ENCODE peak calls at places on chromosomes 7 and 10, in ten cellular contexts. One of them, this sample, is unnamed.

GRCh38 chr10:130820880-130821482 is 490.5 kb downstream of the TCERG1L start:
- DNase-seq in AG08395: no peak
- DNase-seq in ELR: no peak
- DNase-seq in epithelial cell of esophagus: no peak
- DNase-seq in activated naive CD4-positive, alpha-beta T cell: no peak
- DNase-seq in mesendoderm: no peak
- DNase-seq in NT2/D1: no peak
- DNase-seq in uterus: no peak
- DNase-seq in midbrain: no peak
- DNase-seq in COR-L47: no peak
- DNase-seq in this sample: no peak

GRCh38 chr7:141158562-141158961 is 84.7 kb downstream of the TMEM178B start:
- DNase-seq in AG08395: peak; percentile 61
- DNase-seq in ELR: peak; percentile 96
- DNase-seq in epithelial cell of esophagus: peak; percentile 51
- DNase-seq in activated naive CD4-positive, alpha-beta T cell: no peak
- DNase-seq in mesendoderm: peak; percentile 82
- DNase-seq in NT2/D1: peak; percentile 40
- DNase-seq in uterus: no peak
- DNase-seq in midbrain: no peak
- DNase-seq in COR-L47: no peak
- DNase-seq in this sample: peak; percentile 90

GRCh38 chr10:102240467-102241036 is 760 bp downstream of the PITX3 start:
- DNase-seq in AG08395: no peak
- DNase-seq in ELR: peak; percentile 34
- DNase-seq in epithelial cell of esophagus: no peak
- DNase-seq in activated naive CD4-positive, alpha-beta T cell: no peak
- DNase-seq in mesendoderm: no peak
- DNase-seq in NT2/D1: no peak
- DNase-seq in uterus: peak; percentile 22
- DNase-seq in midbrain: no peak
- DNase-seq in COR-L47: no peak
- DNase-seq in this sample: no peak

GRCh38 chr10:128915630-128916029 is 551.4 kb upstream of the MGMT start:
- DNase-seq in AG08395: no peak
- DNase-seq in ELR: no peak
- DNase-seq in epithelial cell of esophagus: no peak
- DNase-seq in activated naive CD4-positive, alpha-beta T cell: no peak
- DNase-seq in mesendoderm: no peak
- DNase-seq in NT2/D1: no peak
- DNase-seq in uterus: no peak
- DNase-seq in midbrain: no peak
- DNase-seq in COR-L47: no peak
- DNase-seq in this sample: no peak

GRCh38 chr7:131436384-131436783 is 108.7 kb downstream of the MKLN1 start:
- DNase-seq in AG08395: no peak
- DNase-seq in ELR: no peak
- DNase-seq in epithelial cell of esophagus: no peak
- DNase-seq in activated naive CD4-positive, alpha-beta T cell: no peak
- DNase-seq in mesendoderm: no peak
- DNase-seq in NT2/D1: no peak
- DNase-seq in uterus: no peak
- DNase-seq in midbrain: no peak
- DNase-seq in COR-L47: no peak
- DNase-seq in this sample: no peak

GRCh38 chr10:100656479-100656878 is 88.9 kb upstream of the PAX2 start:
- DNase-seq in AG08395: peak; percentile 25
- DNase-seq in ELR: no peak
- DNase-seq in epithelial cell of esophagus: peak; percentile 85
- DNase-seq in activated naive CD4-positive, alpha-beta T cell: no peak
- DNase-seq in mesendoderm: no peak
- DNase-seq in NT2/D1: no peak
- DNase-seq in uterus: no peak
- DNase-seq in midbrain: no peak
- DNase-seq in COR-L47: no peak
- DNase-seq in this sample: peak; percentile 72

GRCh38 chr7:98387544-98388226 is 13.2 kb downstream of the BAIAP2L1 start:
- DNase-seq in AG08395: no peak
- DNase-seq in ELR: no peak
- DNase-seq in epithelial cell of esophagus: no peak
- DNase-seq in activated naive CD4-positive, alpha-beta T cell: no peak
- DNase-seq in mesendoderm: no peak
- DNase-seq in NT2/D1: no peak
- DNase-seq in uterus: no peak
- DNase-seq in midbrain: no peak
- DNase-seq in COR-L47: peak; percentile 41
- DNase-seq in this sample: no peak

GRCh38 chr10:4708123-4708759 is 117.8 kb upstream of the AKR1E2 start:
- DNase-seq in AG08395: no peak
- DNase-seq in ELR: no peak
- DNase-seq in epithelial cell of esophagus: no peak
- DNase-seq in activated naive CD4-positive, alpha-beta T cell: no peak
- DNase-seq in mesendoderm: peak; percentile 66
- DNase-seq in NT2/D1: peak; percentile 15
- DNase-seq in uterus: no peak
- DNase-seq in midbrain: no peak
- DNase-seq in COR-L47: no peak
- DNase-seq in this sample: peak; percentile 12

GRCh38 chr7:151599401-151600227 is 79.9 kb upstream of the RHEB start:
- DNase-seq in AG08395: peak; percentile 96
- DNase-seq in ELR: peak; percentile 96
- DNase-seq in epithelial cell of esophagus: peak; percentile 71
- DNase-seq in activated naive CD4-positive, alpha-beta T cell: no peak
- DNase-seq in mesendoderm: peak; percentile 87
- DNase-seq in NT2/D1: peak; percentile 13
- DNase-seq in uterus: peak; percentile 63
- DNase-seq in midbrain: no peak
- DNase-seq in COR-L47: no peak
- DNase-seq in this sample: peak; percentile 87

GRCh38 chr7:105934577-105935185 is 28.4 kb upstream of the CDHR3 start:
- DNase-seq in AG08395: peak; percentile 62
- DNase-seq in ELR: peak; percentile 50
- DNase-seq in epithelial cell of esophagus: no peak
- DNase-seq in activated naive CD4-positive, alpha-beta T cell: no peak
- DNase-seq in mesendoderm: peak; percentile 80
- DNase-seq in NT2/D1: peak; percentile 36
- DNase-seq in uterus: no peak
- DNase-seq in midbrain: peak; percentile 36
- DNase-seq in COR-L47: peak; percentile 51
- DNase-seq in this sample: peak; percentile 47

GRCh38 chr10:31650010-31650409 is 278.6 kb downstream of the ARHGAP12 start:
- DNase-seq in AG08395: peak; percentile 87
- DNase-seq in ELR: peak; percentile 87
- DNase-seq in epithelial cell of esophagus: peak; percentile 19
- DNase-seq in activated naive CD4-positive, alpha-beta T cell: no peak
- DNase-seq in mesendoderm: no peak
- DNase-seq in NT2/D1: no peak
- DNase-seq in uterus: peak; percentile 90
- DNase-seq in midbrain: no peak
- DNase-seq in COR-L47: no peak
- DNase-seq in this sample: peak; percentile 71

GRCh38 chr10:3235996-3236510 is 63.5 kb upstream of the PITRM1 start:
- DNase-seq in AG08395: no peak
- DNase-seq in ELR: no peak
- DNase-seq in epithelial cell of esophagus: no peak
- DNase-seq in activated naive CD4-positive, alpha-beta T cell: no peak
- DNase-seq in mesendoderm: no peak
- DNase-seq in NT2/D1: no peak
- DNase-seq in uterus: no peak
- DNase-seq in midbrain: no peak
- DNase-seq in COR-L47: no peak
- DNase-seq in this sample: no peak

GRCh38 chr10:52897162-52897561 is 124.6 kb upstream of the MBL2 start:
- DNase-seq in AG08395: no peak
- DNase-seq in ELR: no peak
- DNase-seq in epithelial cell of esophagus: peak; percentile 81
- DNase-seq in activated naive CD4-positive, alpha-beta T cell: no peak
- DNase-seq in mesendoderm: no peak
- DNase-seq in NT2/D1: no peak
- DNase-seq in uterus: no peak
- DNase-seq in midbrain: no peak
- DNase-seq in COR-L47: no peak
- DNase-seq in this sample: peak; percentile 13

GRCh38 chr10:12077580-12078180 is 8.9 kb downstream of the DHTKD1 start:
- DNase-seq in AG08395: no peak
- DNase-seq in ELR: no peak
- DNase-seq in epithelial cell of esophagus: no peak
- DNase-seq in activated naive CD4-positive, alpha-beta T cell: no peak
- DNase-seq in mesendoderm: no peak
- DNase-seq in NT2/D1: no peak
- DNase-seq in uterus: no peak
- DNase-seq in midbrain: peak; percentile 2
- DNase-seq in COR-L47: no peak
- DNase-seq in this sample: no peak

GRCh38 chr10:63977329-63977923 is 456.2 kb downstream of the REEP3 start:
- DNase-seq in AG08395: peak; percentile 54
- DNase-seq in ELR: peak; percentile 32
- DNase-seq in epithelial cell of esophagus: peak; percentile 61
- DNase-seq in activated naive CD4-positive, alpha-beta T cell: no peak
- DNase-seq in mesendoderm: peak; percentile 84
- DNase-seq in NT2/D1: peak; percentile 60
- DNase-seq in uterus: no peak
- DNase-seq in midbrain: peak; percentile 38
- DNase-seq in COR-L47: peak; percentile 60
- DNase-seq in this sample: peak; percentile 71

GRCh38 chr7:4835398-4836205 is 26.2 kb downstream of the PAPOLB start:
- DNase-seq in AG08395: no peak
- DNase-seq in ELR: no peak
- DNase-seq in epithelial cell of esophagus: no peak
- DNase-seq in activated naive CD4-positive, alpha-beta T cell: no peak
- DNase-seq in mesendoderm: no peak
- DNase-seq in NT2/D1: no peak
- DNase-seq in uterus: no peak
- DNase-seq in midbrain: no peak
- DNase-seq in COR-L47: no peak
- DNase-seq in this sample: no peak

GRCh38 chr10:124586142-124586541 is 124.5 kb downstream of the LHPP start:
- DNase-seq in AG08395: no peak
- DNase-seq in ELR: no peak
- DNase-seq in epithelial cell of esophagus: no peak
- DNase-seq in activated naive CD4-positive, alpha-beta T cell: no peak
- DNase-seq in mesendoderm: no peak
- DNase-seq in NT2/D1: no peak
- DNase-seq in uterus: no peak
- DNase-seq in midbrain: no peak
- DNase-seq in COR-L47: no peak
- DNase-seq in this sample: no peak

GRCh38 chr10:32332299-32332750 is 14.6 kb downstream of the EPC1 start:
- DNase-seq in AG08395: no peak
- DNase-seq in ELR: no peak
- DNase-seq in epithelial cell of esophagus: peak; percentile 45
- DNase-seq in activated naive CD4-positive, alpha-beta T cell: peak; percentile 19
- DNase-seq in mesendoderm: no peak
- DNase-seq in NT2/D1: no peak
- DNase-seq in uterus: no peak
- DNase-seq in midbrain: no peak
- DNase-seq in COR-L47: no peak
- DNase-seq in this sample: no peak

GRCh38 chr10:114613237-114613979 is 44.7 kb downstream of the ABLIM1 start:
- DNase-seq in AG08395: no peak
- DNase-seq in ELR: no peak
- DNase-seq in epithelial cell of esophagus: peak; percentile 48
- DNase-seq in activated naive CD4-positive, alpha-beta T cell: no peak
- DNase-seq in mesendoderm: no peak
- DNase-seq in NT2/D1: no peak
- DNase-seq in uterus: no peak
- DNase-seq in midbrain: no peak
- DNase-seq in COR-L47: no peak
- DNase-seq in this sample: no peak

GRCh38 chr7:70434376-70434775 is 697.6 kb upstream of the GALNT17 start:
- DNase-seq in AG08395: peak; percentile 4
- DNase-seq in ELR: no peak
- DNase-seq in epithelial cell of esophagus: peak; percentile 38
- DNase-seq in activated naive CD4-positive, alpha-beta T cell: no peak
- DNase-seq in mesendoderm: no peak
- DNase-seq in NT2/D1: no peak
- DNase-seq in uterus: no peak
- DNase-seq in midbrain: no peak
- DNase-seq in COR-L47: peak; percentile 41
- DNase-seq in this sample: no peak

GRCh38 chr7:106277976-106278375 is 6.8 kb downstream of the NAMPT start:
- DNase-seq in AG08395: no peak
- DNase-seq in ELR: peak; percentile 24
- DNase-seq in epithelial cell of esophagus: no peak
- DNase-seq in activated naive CD4-positive, alpha-beta T cell: no peak
- DNase-seq in mesendoderm: no peak
- DNase-seq in NT2/D1: no peak
- DNase-seq in uterus: no peak
- DNase-seq in midbrain: no peak
- DNase-seq in COR-L47: no peak
- DNase-seq in this sample: no peak

GRCh38 chr7:87310790-87311419 is 34.6 kb upstream of the CROT start:
- DNase-seq in AG08395: no peak
- DNase-seq in ELR: peak; percentile 48
- DNase-seq in epithelial cell of esophagus: no peak
- DNase-seq in activated naive CD4-positive, alpha-beta T cell: no peak
- DNase-seq in mesendoderm: no peak
- DNase-seq in NT2/D1: no peak
- DNase-seq in uterus: no peak
- DNase-seq in midbrain: no peak
- DNase-seq in COR-L47: no peak
- DNase-seq in this sample: no peak

GRCh38 chr7:922334-923107 is 32.0 kb downstream of the ADAP1 start:
- DNase-seq in AG08395: no peak
- DNase-seq in ELR: no peak
- DNase-seq in epithelial cell of esophagus: no peak
- DNase-seq in activated naive CD4-positive, alpha-beta T cell: no peak
- DNase-seq in mesendoderm: no peak
- DNase-seq in NT2/D1: no peak
- DNase-seq in uterus: peak; percentile 13
- DNase-seq in midbrain: no peak
- DNase-seq in COR-L47: no peak
- DNase-seq in this sample: no peak

GRCh38 chr10:93468532-93469213 is 13.5 kb downstream of the MYOF start:
- DNase-seq in AG08395: peak; percentile 88
- DNase-seq in ELR: peak; percentile 98
- DNase-seq in epithelial cell of esophagus: peak; percentile 92
- DNase-seq in activated naive CD4-positive, alpha-beta T cell: no peak
- DNase-seq in mesendoderm: peak; percentile 75
- DNase-seq in NT2/D1: no peak
- DNase-seq in uterus: peak; percentile 50
- DNase-seq in midbrain: no peak
- DNase-seq in COR-L47: no peak
- DNase-seq in this sample: peak; percentile 93

GRCh38 chr10:19629559-19629958 is 186.7 kb upstream of the PLXDC2 start:
- DNase-seq in AG08395: peak; percentile 57
- DNase-seq in ELR: no peak
- DNase-seq in epithelial cell of esophagus: no peak
- DNase-seq in activated naive CD4-positive, alpha-beta T cell: no peak
- DNase-seq in mesendoderm: peak; percentile 38
- DNase-seq in NT2/D1: no peak
- DNase-seq in uterus: peak; percentile 73
- DNase-seq in midbrain: peak; percentile 68
- DNase-seq in COR-L47: no peak
- DNase-seq in this sample: no peak

GRCh38 chr7:92988941-92989540 is 128.7 kb downstream of the SAMD9 start:
- DNase-seq in AG08395: peak; percentile 49
- DNase-seq in ELR: no peak
- DNase-seq in epithelial cell of esophagus: peak; percentile 51
- DNase-seq in activated naive CD4-positive, alpha-beta T cell: no peak
- DNase-seq in mesendoderm: no peak
- DNase-seq in NT2/D1: no peak
- DNase-seq in uterus: no peak
- DNase-seq in midbrain: no peak
- DNase-seq in COR-L47: no peak
- DNase-seq in this sample: peak; percentile 13

GRCh38 chr7:155984609-155985405 is 172.5 kb upstream of the SHH start:
- DNase-seq in AG08395: no peak
- DNase-seq in ELR: no peak
- DNase-seq in epithelial cell of esophagus: no peak
- DNase-seq in activated naive CD4-positive, alpha-beta T cell: no peak
- DNase-seq in mesendoderm: no peak
- DNase-seq in NT2/D1: no peak
- DNase-seq in uterus: no peak
- DNase-seq in midbrain: no peak
- DNase-seq in COR-L47: no peak
- DNase-seq in this sample: no peak

GRCh38 chr7:138773817-138774216 is 24.0 kb upstream of the TMEM213 start:
- DNase-seq in AG08395: no peak
- DNase-seq in ELR: no peak
- DNase-seq in epithelial cell of esophagus: no peak
- DNase-seq in activated naive CD4-positive, alpha-beta T cell: no peak
- DNase-seq in mesendoderm: peak; percentile 53
- DNase-seq in NT2/D1: peak; percentile 32
- DNase-seq in uterus: no peak
- DNase-seq in midbrain: no peak
- DNase-seq in COR-L47: no peak
- DNase-seq in this sample: no peak

This sample was measured in MCF 10A.